ENCODE peak calls at places on chromosomes 12 and 14, in ten cellular contexts. One of them, this sample, is unnamed.

GRCh38 chr12:68779280-68779679 is 28.7 kb upstream of the MDM2 start:
- DNase-seq in NCI-H2081: no peak
- DNase-seq in AG08395: no peak
- DNase-seq in T-helper 1 cell: no peak
- DNase-seq in GM03348: no peak
- DNase-seq in cardiac muscle cell: no peak
- DNase-seq in T47D: no peak
- DNase-seq in activated CD4-positive, alpha-beta T cell treated with anti-CD3 and anti-CD28 coated beads, Interleukin-2, amount 50 U/mL, for 1 hour: no peak
- DNase-seq in GM10248: no peak
- DNase-seq in pons: no peak
- DNase-seq in this sample: no peak

GRCh38 chr14:100536721-100537700 is 50.2 kb downstream of the BEGAIN start:
- DNase-seq in GM03348: no peak
- DNase-seq in T-helper 1 cell: no peak
- DNase-seq in AG08395: no peak
- DNase-seq in activated CD4-positive, alpha-beta T cell treated with anti-CD3 and anti-CD28 coated beads, Interleukin-2, amount 50 U/mL, for 1 hour: no peak
- DNase-seq in T47D: no peak
- DNase-seq in NCI-H2081: no peak
- DNase-seq in cardiac muscle cell: no peak
- DNase-seq in GM10248: no peak
- DNase-seq in pons: no peak
- DNase-seq in this sample: no peak

GRCh38 chr12:84634526-84634925 is 278.1 kb downstream of the SLC6A15 start:
- DNase-seq in T47D: no peak
- DNase-seq in cardiac muscle cell: no peak
- DNase-seq in activated CD4-positive, alpha-beta T cell treated with anti-CD3 and anti-CD28 coated beads, Interleukin-2, amount 50 U/mL, for 1 hour: no peak
- DNase-seq in T-helper 1 cell: no peak
- DNase-seq in NCI-H2081: no peak
- DNase-seq in AG08395: no peak
- DNase-seq in pons: no peak
- DNase-seq in GM10248: no peak
- DNase-seq in GM03348: no peak
- DNase-seq in this sample: no peak

GRCh38 chr12:3207858-3208257 is 130.7 kb downstream of the TSPAN9 start:
- DNase-seq in NCI-H2081: no peak
- DNase-seq in pons: no peak
- DNase-seq in T47D: no peak
- DNase-seq in T-helper 1 cell: no peak
- DNase-seq in activated CD4-positive, alpha-beta T cell treated with anti-CD3 and anti-CD28 coated beads, Interleukin-2, amount 50 U/mL, for 1 hour: no peak
- DNase-seq in AG08395: no peak
- DNase-seq in GM03348: no peak
- DNase-seq in cardiac muscle cell: no peak
- DNase-seq in GM10248: no peak
- DNase-seq in this sample: no peak

GRCh38 chr12:60071759-60072191 is 475.9 kb downstream of the SLC16A7 start:
- DNase-seq in GM10248: no peak
- DNase-seq in T47D: no peak
- DNase-seq in activated CD4-positive, alpha-beta T cell treated with anti-CD3 and anti-CD28 coated beads, Interleukin-2, amount 50 U/mL, for 1 hour: no peak
- DNase-seq in cardiac muscle cell: no peak
- DNase-seq in AG08395: no peak
- DNase-seq in pons: no peak
- DNase-seq in GM03348: no peak
- DNase-seq in NCI-H2081: no peak
- DNase-seq in T-helper 1 cell: no peak
- DNase-seq in this sample: no peak

GRCh38 chr12:10197879-10198278 is 14.8 kb upstream of the GABARAPL1 start:
- DNase-seq in T-helper 1 cell: no peak
- DNase-seq in GM03348: no peak
- DNase-seq in cardiac muscle cell: no peak
- DNase-seq in GM10248: no peak
- DNase-seq in pons: no peak
- DNase-seq in AG08395: no peak
- DNase-seq in T47D: no peak
- DNase-seq in activated CD4-positive, alpha-beta T cell treated with anti-CD3 and anti-CD28 coated beads, Interleukin-2, amount 50 U/mL, for 1 hour: no peak
- DNase-seq in NCI-H2081: no peak
- DNase-seq in this sample: no peak

GRCh38 chr12:104303538-104304151 is at the start of gene EID3:
- DNase-seq in NCI-H2081: no peak
- DNase-seq in GM10248: peak
- DNase-seq in AG08395: peak
- DNase-seq in cardiac muscle cell: peak
- DNase-seq in T-helper 1 cell: peak
- DNase-seq in GM03348: peak
- DNase-seq in T47D: no peak
- DNase-seq in activated CD4-positive, alpha-beta T cell treated with anti-CD3 and anti-CD28 coated beads, Interleukin-2, amount 50 U/mL, for 1 hour: peak
- DNase-seq in pons: peak
- DNase-seq in this sample: peak

GRCh38 chr14:22515961-22516360 is 73.1 kb downstream of the DAD1 start:
- DNase-seq in activated CD4-positive, alpha-beta T cell treated with anti-CD3 and anti-CD28 coated beads, Interleukin-2, amount 50 U/mL, for 1 hour: no peak
- DNase-seq in AG08395: no peak
- DNase-seq in GM10248: no peak
- DNase-seq in T47D: no peak
- DNase-seq in GM03348: no peak
- DNase-seq in T-helper 1 cell: no peak
- DNase-seq in pons: peak
- DNase-seq in cardiac muscle cell: no peak
- DNase-seq in NCI-H2081: no peak
- DNase-seq in this sample: no peak

GRCh38 chr14:101774006-101774755 is 12.7 kb downstream of the PPP2R5C start:
- DNase-seq in NCI-H2081: no peak
- DNase-seq in GM03348: no peak
- DNase-seq in GM10248: no peak
- DNase-seq in AG08395: no peak
- DNase-seq in pons: peak
- DNase-seq in T47D: no peak
- DNase-seq in T-helper 1 cell: no peak
- DNase-seq in cardiac muscle cell: no peak
- DNase-seq in activated CD4-positive, alpha-beta T cell treated with anti-CD3 and anti-CD28 coated beads, Interleukin-2, amount 50 U/mL, for 1 hour: no peak
- DNase-seq in this sample: no peak

GRCh38 chr12:130166306-130166705 is 4.0 kb downstream of the FZD10 start:
- DNase-seq in T47D: no peak
- DNase-seq in pons: no peak
- DNase-seq in AG08395: no peak
- DNase-seq in T-helper 1 cell: no peak
- DNase-seq in cardiac muscle cell: no peak
- DNase-seq in activated CD4-positive, alpha-beta T cell treated with anti-CD3 and anti-CD28 coated beads, Interleukin-2, amount 50 U/mL, for 1 hour: no peak
- DNase-seq in NCI-H2081: no peak
- DNase-seq in GM03348: no peak
- DNase-seq in GM10248: no peak
- DNase-seq in this sample: no peak

GRCh38 chr12:104747956-104748355 is 210.1 kb downstream of the SLC41A2 start:
- DNase-seq in GM03348: no peak
- DNase-seq in GM10248: no peak
- DNase-seq in T47D: no peak
- DNase-seq in activated CD4-positive, alpha-beta T cell treated with anti-CD3 and anti-CD28 coated beads, Interleukin-2, amount 50 U/mL, for 1 hour: peak
- DNase-seq in pons: no peak
- DNase-seq in AG08395: no peak
- DNase-seq in cardiac muscle cell: no peak
- DNase-seq in NCI-H2081: no peak
- DNase-seq in T-helper 1 cell: no peak
- DNase-seq in this sample: no peak

GRCh38 chr12:117854339-117855012 is 114.3 kb downstream of the KSR2 start:
- DNase-seq in cardiac muscle cell: peak
- DNase-seq in NCI-H2081: peak
- DNase-seq in AG08395: peak
- DNase-seq in activated CD4-positive, alpha-beta T cell treated with anti-CD3 and anti-CD28 coated beads, Interleukin-2, amount 50 U/mL, for 1 hour: peak
- DNase-seq in GM03348: peak
- DNase-seq in pons: no peak
- DNase-seq in GM10248: peak
- DNase-seq in T-helper 1 cell: no peak
- DNase-seq in T47D: peak
- DNase-seq in this sample: peak

GRCh38 chr12:321606-322326 is 59.1 kb upstream of the SLC6A13 start:
- DNase-seq in NCI-H2081: peak
- DNase-seq in GM10248: no peak
- DNase-seq in T-helper 1 cell: no peak
- DNase-seq in T47D: peak
- DNase-seq in AG08395: no peak
- DNase-seq in activated CD4-positive, alpha-beta T cell treated with anti-CD3 and anti-CD28 coated beads, Interleukin-2, amount 50 U/mL, for 1 hour: no peak
- DNase-seq in GM03348: no peak
- DNase-seq in cardiac muscle cell: peak
- DNase-seq in pons: no peak
- DNase-seq in this sample: no peak

GRCh38 chr14:96783306-96784224 is 13.6 kb upstream of the VRK1 start:
- DNase-seq in NCI-H2081: no peak
- DNase-seq in GM10248: no peak
- DNase-seq in T47D: no peak
- DNase-seq in T-helper 1 cell: no peak
- DNase-seq in GM03348: no peak
- DNase-seq in cardiac muscle cell: no peak
- DNase-seq in AG08395: no peak
- DNase-seq in activated CD4-positive, alpha-beta T cell treated with anti-CD3 and anti-CD28 coated beads, Interleukin-2, amount 50 U/mL, for 1 hour: no peak
- DNase-seq in pons: peak
- DNase-seq in this sample: no peak

GRCh38 chr12:112810235-112810917 is 18.8 kb downstream of the RPH3A start:
- DNase-seq in T47D: no peak
- DNase-seq in pons: no peak
- DNase-seq in activated CD4-positive, alpha-beta T cell treated with anti-CD3 and anti-CD28 coated beads, Interleukin-2, amount 50 U/mL, for 1 hour: no peak
- DNase-seq in T-helper 1 cell: no peak
- DNase-seq in cardiac muscle cell: no peak
- DNase-seq in GM10248: no peak
- DNase-seq in NCI-H2081: no peak
- DNase-seq in GM03348: no peak
- DNase-seq in AG08395: no peak
- DNase-seq in this sample: no peak

GRCh38 chr14:33592298-33592697 is 358.6 kb downstream of the EGLN3 start:
- DNase-seq in GM10248: no peak
- DNase-seq in T47D: no peak
- DNase-seq in cardiac muscle cell: no peak
- DNase-seq in activated CD4-positive, alpha-beta T cell treated with anti-CD3 and anti-CD28 coated beads, Interleukin-2, amount 50 U/mL, for 1 hour: no peak
- DNase-seq in AG08395: no peak
- DNase-seq in NCI-H2081: no peak
- DNase-seq in pons: no peak
- DNase-seq in T-helper 1 cell: no peak
- DNase-seq in GM03348: peak
- DNase-seq in this sample: no peak

GRCh38 chr12:104458645-104459555 is 2.2 kb downstream of the CHST11 start:
- DNase-seq in cardiac muscle cell: peak
- DNase-seq in AG08395: peak
- DNase-seq in T-helper 1 cell: no peak
- DNase-seq in activated CD4-positive, alpha-beta T cell treated with anti-CD3 and anti-CD28 coated beads, Interleukin-2, amount 50 U/mL, for 1 hour: peak
- DNase-seq in GM10248: no peak
- DNase-seq in GM03348: peak
- DNase-seq in T47D: no peak
- DNase-seq in NCI-H2081: no peak
- DNase-seq in pons: no peak
- DNase-seq in this sample: no peak

GRCh38 chr12:48105321-48105866 is 485 bp downstream of the SENP1 start:
- DNase-seq in pons: peak
- DNase-seq in cardiac muscle cell: no peak
- DNase-seq in AG08395: no peak
- DNase-seq in NCI-H2081: no peak
- DNase-seq in activated CD4-positive, alpha-beta T cell treated with anti-CD3 and anti-CD28 coated beads, Interleukin-2, amount 50 U/mL, for 1 hour: peak
- DNase-seq in GM10248: peak
- DNase-seq in T47D: peak
- DNase-seq in T-helper 1 cell: peak
- DNase-seq in GM03348: peak
- DNase-seq in this sample: no peak

GRCh38 chr12:6996040-6996441 is 22.2 kb downstream of the LPCAT3 start:
- DNase-seq in T47D: no peak
- DNase-seq in AG08395: peak
- DNase-seq in GM03348: peak
- DNase-seq in pons: no peak
- DNase-seq in NCI-H2081: no peak
- DNase-seq in GM10248: no peak
- DNase-seq in activated CD4-positive, alpha-beta T cell treated with anti-CD3 and anti-CD28 coated beads, Interleukin-2, amount 50 U/mL, for 1 hour: no peak
- DNase-seq in cardiac muscle cell: peak
- DNase-seq in T-helper 1 cell: no peak
- DNase-seq in this sample: no peak

GRCh38 chr14:23302290-23303225 is at the start of gene PPP1R3E:
- DNase-seq in GM03348: peak
- DNase-seq in T-helper 1 cell: peak
- DNase-seq in NCI-H2081: peak
- DNase-seq in T47D: no peak
- DNase-seq in activated CD4-positive, alpha-beta T cell treated with anti-CD3 and anti-CD28 coated beads, Interleukin-2, amount 50 U/mL, for 1 hour: peak
- DNase-seq in AG08395: peak
- DNase-seq in cardiac muscle cell: peak
- DNase-seq in pons: peak
- DNase-seq in GM10248: peak
- DNase-seq in this sample: peak

This sample was measured in stimulated activated CD8-positive, alpha-beta memory T cell treated with anti-CD3 and anti-CD28 coated beads, Interleukin-7, amount 100 ng/mL, for 4 hours.